ENCODE peak calls at places on chromosome 7, in four cellular contexts. T is Peyer's patch, D is brain microvascular endothelial cell, W is psoas muscle. Q is an unnamed sample.

GRCh38 chr7:157009778-157010587 is 480 bp downstream of the MNX1 start:
- DNase-seq in W (no peak), D (no peak), T (no peak), Q (peak; percentile 88)

GRCh38 chr7:44541-44896 is 147.9 kb upstream of the FAM20C start:
- DNase-seq in T (peak; percentile 15), W (peak; percentile 11), D (no peak), Q (no peak)

GRCh38 chr7:103690576-103690975 is 244.6 kb upstream of the SLC26A5 start:
- DNase-seq in T (no peak), W (no peak), D (no peak), Q (no peak)

GRCh38 chr7:39824801-39825200 is 125.3 kb upstream of the CDK13 start:
- DNase-seq in W (no peak), T (no peak), D (no peak), Q (no peak)

GRCh38 chr7:42471573-42472174 is 234.7 kb upstream of the GLI3 start:
- DNase-seq in W (no peak), T (no peak), D (no peak), Q (no peak)

GRCh38 chr7:92404170-92404614 is 43.1 kb upstream of the GATAD1 start:
- DNase-seq in D (no peak), T (no peak), W (no peak), Q (no peak)

GRCh38 chr7:128221929-128222403 is 19.1 kb upstream of the LEP start:
- DNase-seq in T (no peak), W (no peak), D (peak; percentile 20), Q (peak; percentile 77)

GRCh38 chr7:130912910-130913720 is 179.1 kb upstream of the KLF14 start:
- DNase-seq in T (peak; percentile 77), W (peak; percentile 83), D (peak; percentile 98), Q (no peak)

GRCh38 chr7:64294701-64295420 is 18.9 kb upstream of the ZNF736 start:
- DNase-seq in W (no peak), T (no peak), D (no peak), Q (no peak)

GRCh38 chr7:115805458-115805857 is 225.1 kb downstream of the TFEC start:
- DNase-seq in W (no peak), T (no peak), D (peak; percentile 58), Q (no peak)

GRCh38 chr7:8618441-8619070 is 185.1 kb downstream of the NXPH1 start:
- DNase-seq in W (no peak), D (no peak), T (no peak), Q (peak; percentile 37)

GRCh38 chr7:102063736-102064135 is 222.9 kb upstream of the SH2B2 start:
- DNase-seq in D (peak; percentile 23), T (peak; percentile 64), W (no peak), Q (peak; percentile 64)

GRCh38 chr7:32163141-32163806 is 93.1 kb upstream of the PDE1C start:
- DNase-seq in T (no peak), D (peak; percentile 94), W (peak; percentile 55), Q (peak; percentile 73)

GRCh38 chr7:134565643-134566136 is 16.8 kb downstream of the AKR1B15 start:
- DNase-seq in T (no peak), D (no peak), W (peak; percentile 60), Q (no peak)

DNA sequence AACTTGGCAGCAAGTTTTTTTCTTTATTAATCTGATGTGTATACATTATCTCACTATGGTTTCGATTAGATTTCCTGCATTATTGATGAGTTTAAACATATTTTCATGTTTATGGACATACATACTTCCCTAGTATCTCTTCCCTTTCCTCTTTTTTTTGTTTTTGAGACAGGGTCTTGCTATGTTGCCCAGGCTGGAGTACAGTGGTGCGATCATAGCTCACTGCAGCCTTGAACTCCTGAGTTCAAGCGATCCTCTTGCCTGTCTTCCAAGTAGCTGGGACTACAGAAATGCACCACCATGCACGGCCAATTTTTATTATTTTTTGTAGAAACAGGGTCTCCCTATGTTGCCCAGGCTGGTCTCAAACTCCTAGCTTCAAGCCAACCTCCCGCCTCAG is 18.9 kb downstream of the BAZ1B start:
- DNase-seq in T (no peak), D (no peak), W (no peak), Q (no peak)
- H3K36me3 ChIP-seq in T (no peaks in the 10 kb centered on the region), D (peaks cover 73% of the 10 kb centered on the region), W (peaks cover 13% of the 10 kb centered on the region), Q (peaks cover 79% of the 10 kb centered on the region)

GRCh38 chr7:154975984-154976383 is 26.9 kb downstream of the PAXIP1 start:
- DNase-seq in W (no peak), D (no peak), T (no peak), Q (no peak)
- TF ChIP-seq CTCF in W (no peak), D (no peak), T (no peak), Q (no peak)

DNA sequence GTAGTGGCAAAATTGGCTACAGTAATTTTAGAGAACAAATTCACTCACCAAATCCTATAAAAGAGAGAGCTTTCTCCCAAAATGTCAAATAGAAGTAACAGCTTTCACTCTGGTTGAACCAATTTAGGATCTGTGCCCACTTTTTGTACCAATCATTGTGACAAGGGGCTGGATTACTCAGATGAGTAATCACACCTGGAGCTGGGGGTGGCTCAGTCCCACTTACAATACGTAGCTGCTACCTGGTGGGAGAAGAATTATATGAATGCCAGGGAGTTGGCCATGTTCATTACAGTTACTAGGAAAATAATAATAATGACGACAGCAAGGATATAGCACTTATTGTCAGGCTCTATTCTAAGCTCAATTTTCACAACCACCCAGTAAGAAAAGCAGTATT is 23.4 kb upstream of the SLC26A3 start:
- DNase-seq in T (no peak), W (no peak), D (no peak), Q (no peak)
- H3K27ac ChIP-seq in T (no peak overlapping the region), W (no peak overlapping the region), D (no peak overlapping the region), Q (no peak overlapping the region)

GRCh38 chr7:98985945-98986344 is 107.6 kb downstream of the TRRAP start:
- DNase-seq in T (no peak), D (no peak), W (no peak), Q (no peak)

GRCh38 chr7:98981701-98982100 is 103.4 kb downstream of the TRRAP start:
- DNase-seq in D (no peak), T (no peak), W (no peak), Q (peak; percentile 14)

GRCh38 chr7:98978672-98979071 is 100.3 kb downstream of the TRRAP start:
- DNase-seq in T (no peak), D (no peak), W (no peak), Q (no peak)

GRCh38 chr7:98984126-98984525 is 105.8 kb downstream of the TRRAP start:
- DNase-seq in W (no peak), T (no peak), D (no peak), Q (peak; percentile 50)

GRCh38 chr7:98982686-98983085 is 104.4 kb downstream of the TRRAP start:
- DNase-seq in W (no peak), T (no peak), D (no peak), Q (no peak)
- H3K36me3 ChIP-seq in W (peaks cover 14% of the 10 kb centered on the region), T (no peaks in the 10 kb centered on the region), D (peaks cover 75% of the 10 kb centered on the region), Q (peaks cover 82% of the 10 kb centered on the region)

GRCh38 chr7:17546206-17546998 is 247.9 kb downstream of the AHR start:
- DNase-seq in D (peak; percentile 8), T (no peak), W (no peak), Q (peak; percentile 30)

GRCh38 chr7:17544401-17544800 is 245.9 kb downstream of the AHR start:
- DNase-seq in W (no peak), D (no peak), T (no peak), Q (no peak)

GRCh38 chr7:17549406-17549805 is 251.0 kb downstream of the AHR start:
- DNase-seq in W (no peak), T (no peak), D (no peak), Q (no peak)

GRCh38 chr7:17545348-17545747 is 246.9 kb downstream of the AHR start:
- DNase-seq in T (no peak), W (no peak), D (no peak), Q (no peak)

DNA sequence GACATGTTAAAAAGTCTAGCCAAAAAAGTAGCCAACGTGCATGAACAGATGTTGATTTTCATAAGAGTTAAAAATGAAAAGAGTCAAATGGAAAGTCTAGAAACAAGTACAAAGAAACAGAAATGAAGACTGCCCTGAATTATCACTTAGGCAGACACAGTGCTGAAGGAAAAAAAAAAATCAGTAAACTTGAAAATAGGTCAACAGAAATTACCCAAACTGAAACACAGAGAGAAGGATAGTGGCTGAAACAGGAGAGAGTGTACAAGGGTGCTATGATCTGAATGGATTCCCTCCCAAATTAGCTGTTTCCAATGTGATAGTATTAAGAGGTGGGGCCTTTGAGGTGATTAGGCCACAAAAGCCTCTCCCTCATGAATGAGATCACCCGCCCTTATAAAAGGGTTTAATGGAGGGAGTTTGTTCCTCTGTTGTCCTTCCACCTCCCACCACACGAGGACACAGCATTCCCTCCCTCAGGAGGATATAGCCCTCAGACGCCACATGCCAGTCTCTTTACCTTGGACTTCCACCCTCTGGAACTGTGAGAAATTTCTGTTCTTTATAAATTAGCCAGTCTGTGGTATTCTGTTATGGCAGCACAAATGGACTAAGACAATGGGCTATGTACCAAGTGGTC is 249.7 kb downstream of the AHR start:
- DNase-seq in W (no peak), T (no peak), D (no peak), Q (no peak)
- TF ChIP-seq CTCF in W (no peak), T (no peak), D (peak; percentile 19), Q (no peak)

GRCh38 chr7:2807455-2807845 is 36.7 kb downstream of the GNA12 start:
- DNase-seq in T (no peak), W (no peak), D (no peak), Q (no peak)
- H3K27ac ChIP-seq in T (no peak overlapping the region), W (no peak overlapping the region), D (no peak overlapping the region), Q (no peak overlapping the region)

GRCh38 chr7:74718336-74718735 is 55.5 kb upstream of the NCF1 start:
- DNase-seq in T (no peak), D (no peak), W (no peak), Q (peak; percentile 53)

GRCh38 chr7:74725840-74726239 is 48.0 kb upstream of the NCF1 start:
- DNase-seq in W (no peak), D (no peak), T (no peak), Q (no peak)

GRCh38 chr7:74726309-74727101 is 47.3 kb upstream of the NCF1 start:
- DNase-seq in D (no peak), W (no peak), T (no peak), Q (no peak)

GRCh38 chr7:74717889-74718288 is 55.9 kb upstream of the NCF1 start:
- DNase-seq in D (no peak), W (no peak), T (no peak), Q (no peak)

GRCh38 chr7:74722045-74722603 is 51.7 kb upstream of the NCF1 start:
- DNase-seq in T (no peak), W (no peak), D (no peak), Q (no peak)
- H3K36me3 ChIP-seq in T (no peaks in the 10 kb centered on the region), W (peaks cover 4% of the 10 kb centered on the region), D (peaks cover 27% of the 10 kb centered on the region), Q (peaks cover 59% of the 10 kb centered on the region)

GRCh38 chr7:17646181-17646956 is 293.9 kb downstream of the SNX13 start:
- DNase-seq in D (no peak), W (no peak), T (no peak), Q (peak; percentile 89)

GRCh38 chr7:17651296-17651695 is 289.0 kb downstream of the SNX13 start:
- DNase-seq in T (no peak), D (no peak), W (no peak), Q (no peak)

GRCh38 chr7:17654940-17655339 is 285.4 kb downstream of the SNX13 start:
- DNase-seq in T (no peak), D (no peak), W (no peak), Q (no peak)

DNA sequence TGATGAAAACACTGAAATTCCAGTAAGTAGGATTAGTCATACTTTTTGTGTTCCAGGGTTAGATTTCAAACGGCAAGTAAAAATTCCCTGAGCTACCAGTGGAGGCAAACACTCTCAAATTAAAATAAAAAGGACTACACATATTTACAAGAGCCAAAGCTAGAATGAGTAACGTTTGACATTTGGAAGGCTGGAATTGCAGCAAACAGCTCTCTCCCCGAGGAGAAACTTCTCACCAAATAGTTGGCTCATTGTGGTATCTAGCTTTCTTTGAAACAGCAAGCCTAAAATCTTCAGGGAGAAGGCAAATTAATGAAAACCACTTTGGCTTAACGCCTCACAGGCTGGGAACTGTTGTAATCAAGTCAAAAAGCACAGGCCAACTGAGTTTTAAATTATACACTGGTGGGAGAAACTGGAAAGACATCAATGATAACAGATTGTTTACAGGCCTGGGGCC is 288.3 kb downstream of the SNX13 start:
- DNase-seq in T (no peak), D (peak; percentile 63), W (no peak), Q (peak; percentile 68)
- TF ChIP-seq CTCF in T (peak; percentile 8), D (peak; percentile 47), W (no peak), Q (peak; percentile 41)

Q was measured in osteoblast.